ENCODE peak calls at places on chromosomes 6 and 20, in seven cellular contexts. J is IMR-90, T is H9, Q is neuronal stem cell, F is H1, R is mesenchymal stem cell, D is trophoblast cell. O is an unnamed sample.

GRCh38 chr6:112286010-112286409 is 31.6 kb upstream of the LAMA4 start:
- DNase-seq in T (no peak), D (peak; percentile 17), R (no peak), F (no peak), Q (no peak), J (no peak), O (peak; percentile 23)

GRCh38 chr6:157953580-157954091 is 28.0 kb upstream of the SYNJ2 start:
- DNase-seq in J (no peak), R (no peak), T (no peak), F (no peak), D (no peak), Q (no peak), O (no peak)

GRCh38 chr6:52403627-52404026 is 16.5 kb upstream of the EFHC1 start:
- DNase-seq in D (peak; percentile 32), R (no peak), F (no peak), Q (no peak), T (no peak), J (no peak), O (no peak)

GRCh38 chr6:33840064-33840926 is 36.5 kb upstream of the MLN start:
- DNase-seq in Q (no peak), D (peak; percentile 92), T (no peak), J (peak; percentile 98), R (peak; percentile 100), F (no peak), O (peak; percentile 96)

GRCh38 chr6:165663283-165663735 is 268 bp upstream of the PDE10A start:
- DNase-seq in R (peak; percentile 63), F (no peak), D (peak; percentile 83), J (peak; percentile 61), Q (peak; percentile 48), T (peak; percentile 59), O (peak; percentile 63)

GRCh38 chr20:33165416-33166055 is 2.4 kb upstream of the BPIFA2 start:
- DNase-seq in J (no peak), F (no peak), T (no peak), R (no peak), Q (no peak), D (no peak), O (no peak)

GRCh38 chr6:34462010-34462409 is 3.9 kb upstream of the PACSIN1 start:
- DNase-seq in Q (no peak), T (no peak), R (no peak), D (no peak), J (no peak), F (no peak), O (no peak)

GRCh38 chr6:168201383-168201782 is 118.2 kb downstream of the DACT2 start:
- DNase-seq in Q (no peak), D (no peak), F (no peak), T (peak; percentile 69), R (no peak), J (no peak), O (peak; percentile 70)

GRCh38 chr6:112222111-112222726 is 32.1 kb downstream of the LAMA4 start:
- DNase-seq in Q (no peak), R (peak; percentile 78), D (peak; percentile 22), J (peak; percentile 80), T (no peak), F (no peak), O (peak; percentile 38)

GRCh38 chr20:19785886-19786285 is 27.8 kb downstream of the RIN2 start:
- DNase-seq in Q (no peak), F (no peak), D (no peak), T (no peak), J (peak; percentile 42), R (peak; percentile 41), O (no peak)

GRCh38 chr20:38645318-38645717 is 43.7 kb downstream of the ARHGAP40 start:
- DNase-seq in T (no peak), R (no peak), Q (no peak), F (no peak), J (no peak), D (no peak), O (no peak)

GRCh38 chr6:146444195-146444594 is 99.4 kb upstream of the RAB32 start:
- DNase-seq in R (no peak), D (no peak), F (no peak), T (no peak), Q (no peak), J (no peak), O (no peak)

GRCh38 chr20:36848078-36848660 is 27.8 kb upstream of the TLDC2 start:
- DNase-seq in Q (no peak), J (peak; percentile 97), R (peak; percentile 98), D (no peak), T (no peak), F (no peak), O (no peak)

GRCh38 chr6:143514996-143515760 is 3.7 kb upstream of the FUCA2 start:
- DNase-seq in D (no peak), J (no peak), Q (no peak), R (no peak), F (no peak), T (no peak), O (no peak)

GRCh38 chr6:157536218-157536534 is 155.2 kb downstream of the ZDHHC14 start:
- DNase-seq in Q (no peak), F (no peak), R (no peak), J (no peak), T (no peak), D (no peak), O (no peak)

GRCh38 chr6:168711666-168712300 is 270.8 kb downstream of the SMOC2 start:
- DNase-seq in R (no peak), Q (no peak), J (no peak), F (no peak), D (no peak), T (no peak), O (no peak)

GRCh38 chr20:4585104-4585753 is 136.5 kb upstream of the PRND start:
- DNase-seq in Q (no peak), R (peak; percentile 74), T (no peak), F (no peak), J (peak; percentile 40), D (no peak), O (peak; percentile 39)

GRCh38 chr6:132147530-132148011 is 196.4 kb upstream of the CCN2 start:
- DNase-seq in Q (no peak), F (no peak), T (no peak), R (peak; percentile 18), D (no peak), J (peak; percentile 91), O (peak; percentile 74)

GRCh38 chr20:62999580-62999979 is 7.2 kb downstream of the BHLHE23 start:
- DNase-seq in T (no peak), J (no peak), Q (no peak), D (no peak), R (no peak), F (no peak), O (no peak)

GRCh38 chr6:2020909-2021308 is 224.5 kb downstream of the GMDS start:
- DNase-seq in J (peak; percentile 58), F (no peak), Q (no peak), R (no peak), T (no peak), D (no peak), O (peak; percentile 65)

GRCh38 chr6:101668496-101668895 is 275.0 kb downstream of the GRIK2 start:
- DNase-seq in D (no peak), T (no peak), R (no peak), J (no peak), F (no peak), Q (no peak), O (no peak)

GRCh38 chr6:101662111-101662897 is 268.8 kb downstream of the GRIK2 start:
- DNase-seq in F (no peak), D (no peak), J (no peak), T (no peak), Q (no peak), R (no peak), O (no peak)

GRCh38 chr6:101663099-101663498 is 269.6 kb downstream of the GRIK2 start:
- DNase-seq in T (no peak), R (no peak), D (no peak), F (no peak), J (no peak), Q (no peak), O (no peak)

DNA sequence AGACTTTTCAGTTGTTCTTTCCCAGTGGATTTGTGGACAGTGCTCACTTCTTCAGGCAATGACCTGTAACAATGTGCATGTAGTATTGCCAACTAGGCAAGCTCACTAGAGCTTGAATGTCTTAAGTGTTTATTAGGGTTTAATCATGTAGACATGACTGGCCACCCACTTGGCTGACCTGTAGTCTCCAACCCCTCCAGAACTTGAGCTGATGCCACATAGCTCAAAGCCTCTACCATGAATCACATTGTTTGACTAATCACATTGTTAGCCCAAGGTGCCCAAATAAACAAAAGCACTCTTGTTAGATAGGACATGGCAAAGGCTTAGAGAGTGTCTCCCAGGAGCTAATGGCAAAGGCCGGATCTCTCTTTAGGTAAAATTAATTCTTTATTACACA is 272.7 kb downstream of the GRIK2 start:
- DNase-seq in T (no peak), Q (no peak), F (no peak), R (no peak), D (no peak), J (peak; percentile 80), O (no peak)
- H3K4me2 ChIP-seq in T (no peak overlapping the region), Q (no peak overlapping the region), F (no peak overlapping the region), R (no peak overlapping the region), D (no peak overlapping the region), J (no peak overlapping the region), O (no peak overlapping the region)

DNA sequence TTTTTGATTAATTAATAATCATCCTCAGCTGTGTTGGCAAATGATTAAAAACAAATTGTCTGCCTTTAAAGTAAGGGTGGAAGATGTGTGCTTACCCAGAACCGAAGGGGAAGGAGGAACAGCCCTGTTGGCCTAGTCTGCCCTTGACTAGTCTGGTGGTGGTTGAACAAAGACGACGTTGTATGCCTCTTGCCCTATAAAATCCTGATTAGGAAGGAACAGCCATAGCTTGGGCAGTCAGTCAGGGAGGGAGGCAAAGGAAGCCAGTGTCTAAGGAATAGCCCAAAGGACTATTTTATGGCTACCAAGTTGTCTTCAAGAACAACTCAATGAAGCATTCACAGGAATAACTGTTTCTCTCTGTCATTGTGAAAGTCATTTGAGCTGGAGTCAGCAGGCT is 70.7 kb downstream of the PRDM1 start:
- DNase-seq in Q (no peak), R (no peak), D (no peak), F (no peak), J (no peak), T (no peak), O (no peak)
- H2BK120ac ChIP-seq in Q (no peak overlapping the region), R (no peak overlapping the region), D (no peak overlapping the region), F (no peak overlapping the region), J (peak overlapping the region; percentile 68), T (no peak overlapping the region), O (no peak overlapping the region)

GRCh38 chr20:22915512-22915911 is 119.6 kb upstream of the SSTR4 start:
- DNase-seq in F (no peak), Q (no peak), T (no peak), D (no peak), J (no peak), R (no peak), O (no peak)

GRCh38 chr20:22920898-22921297 is 114.2 kb upstream of the SSTR4 start:
- DNase-seq in Q (no peak), T (no peak), F (no peak), J (no peak), D (peak; percentile 49), R (peak; percentile 65), O (no peak)

GRCh38 chr20:22914291-22914690 is 120.8 kb upstream of the SSTR4 start:
- DNase-seq in D (no peak), Q (no peak), R (no peak), T (no peak), F (no peak), J (no peak), O (no peak)

GRCh38 chr20:22918286-22918983 is 116.7 kb upstream of the SSTR4 start:
- DNase-seq in D (peak; percentile 46), T (no peak), R (peak; percentile 73), J (no peak), Q (no peak), F (no peak), O (no peak)

GRCh38 chr20:22916121-22916842 is 118.8 kb upstream of the SSTR4 start:
- DNase-seq in J (no peak), F (no peak), T (no peak), D (no peak), Q (no peak), R (no peak), O (no peak)
- H3K4me2 ChIP-seq in J (no peak overlapping the region), F (no peak overlapping the region), T (no peak overlapping the region), D (no peak overlapping the region), Q (no peak overlapping the region), R (no peak overlapping the region), O (no peak overlapping the region)

GRCh38 chr20:35359335-35359997 is 52.3 kb downstream of the UQCC1 start:
- DNase-seq in J (no peak), Q (no peak), F (no peak), R (no peak), D (no peak), T (no peak), O (no peak)
- H2BK120ac ChIP-seq in J (no peak overlapping the region), Q (no peak overlapping the region), F (no peak overlapping the region), R (no peak overlapping the region), D (no peak overlapping the region), T (no peak overlapping the region), O (no peak overlapping the region)

O was measured in mesendoderm.